ENCODE peak calls at places on chromosomes 12 and 14, in four cellular contexts. E is anterior cingulate cortex, W is DMS 273 treated with DMSO at 0.1 percent for 48 hours, N is fibroblast of lung. V is an unnamed sample.

GRCh38 chr12:30753761-30754382 is 879 bp downstream of the CAPRIN2 start:
- DNase-seq in E (no peak), W (no peak), N (peak), V (peak)

GRCh38 chr12:4115570-4115969 is 158.0 kb upstream of the CCND2 start:
- DNase-seq in N (no peak), E (no peak), W (no peak), V (no peak)

GRCh38 chr14:51828017-51828797 is 32.2 kb upstream of the GNG2 start:
- DNase-seq in E (no peak), N (peak), W (no peak), V (peak)

GRCh38 chr12:122840580-122841513 is 5.6 kb downstream of the HIP1R start:
- DNase-seq in W (no peak), N (no peak), E (no peak), V (no peak)

GRCh38 chr12:108570743-108571603 is 8.6 kb downstream of the ISCU start:
- DNase-seq in W (no peak), E (no peak), N (peak), V (peak)

GRCh38 chr12:13075114-13075471 is 28.4 kb downstream of the GSG1 start:
- DNase-seq in N (no peak), E (no peak), W (no peak), V (no peak)

GRCh38 chr14:37436519-37436918 is 158.5 kb downstream of the FOXA1 start:
- DNase-seq in N (no peak), W (no peak), E (no peak), V (no peak)

GRCh38 chr12:17982556-17982955 is 107.4 kb downstream of the RERGL start:
- DNase-seq in N (no peak), E (no peak), W (no peak), V (no peak)

GRCh38 chr14:105927661-105928060 is 401.3 kb downstream of the TMEM121 start:
- DNase-seq in W (no peak), N (no peak), E (no peak), V (no peak)

GRCh38 chr14:61252354-61253063 is 28.6 kb downstream of the TMEM30B start:
- DNase-seq in W (peak), N (peak), E (peak), V (peak)

GRCh38 chr12:99386907-99387306 is 260.6 kb upstream of the GARIN6 start:
- DNase-seq in W (no peak), E (no peak), N (peak), V (no peak)

GRCh38 chr14:72818998-72819397 is 74.9 kb downstream of the DPF3 start:
- DNase-seq in W (no peak), N (no peak), E (no peak), V (no peak)

GRCh38 chr14:58082491-58083098 is 69.4 kb downstream of the ARMH4 start:
- DNase-seq in N (peak), W (no peak), E (no peak), V (peak)

GRCh38 chr12:30529489-30530269 is 166.0 kb downstream of the IPO8 start:
- DNase-seq in N (no peak), W (no peak), E (no peak), V (peak)

GRCh38 chr12:93954160-93955112 is 193.9 kb upstream of the PLXNC1 start:
- DNase-seq in W (no peak), E (no peak), N (peak), V (peak)

GRCh38 chr12:180445-180844 is 33.5 kb downstream of the SLC6A12 start:
- DNase-seq in E (no peak), N (peak), W (no peak), V (no peak)

GRCh38 chr12:100356646-100357223 is at the start of gene SLC17A8:
- DNase-seq in W (no peak), E (no peak), N (no peak), V (no peak)

GRCh38 chr14:65792208-65792905 is 379.8 kb downstream of the FUT8 start:
- DNase-seq in N (no peak), W (no peak), E (no peak), V (peak)

GRCh38 chr12:25493682-25494081 is 59.4 kb downstream of the LMNTD1 start:
- DNase-seq in E (no peak), N (no peak), W (no peak), V (no peak)

GRCh38 chr12:50314629-50315312 is 31.5 kb upstream of the LIMA1 start:
- DNase-seq in E (no peak), W (no peak), N (peak), V (peak)

GRCh38 chr14:102140027-102140749 is 491 bp downstream of the WDR20 start:
- DNase-seq in E (peak), W (no peak), N (peak), V (peak)

GRCh38 chr14:99484106-99484505 is 2.9 kb downstream of the CCNK start:
- DNase-seq in E (no peak), W (no peak), N (no peak), V (no peak)

GRCh38 chr14:102185360-102185759 is 45.7 kb downstream of the WDR20 start:
- DNase-seq in N (no peak), W (no peak), E (no peak), V (no peak)

GRCh38 chr12:93090768-93091172 is 161.7 kb upstream of the EEA1 start:
- DNase-seq in E (no peak), W (no peak), N (peak), V (peak)

GRCh38 chr14:52033131-52033642 is 35.7 kb downstream of the NID2 start:
- DNase-seq in N (no peak), E (no peak), W (no peak), V (peak)

GRCh38 chr14:38098074-38098846 is 109.4 kb upstream of the SSTR1 start:
- DNase-seq in W (no peak), E (no peak), N (peak), V (peak)